ENCODE peak calls at places on chromosomes 4 and X, in eight cellular contexts. Q, Y, W, T, G, R, V and C are unnamed samples.

GRCh38 chr4:89486042-89486441 is 178.4 kb upstream of the GPRIN3 start:
- DNase-seq in W (no peak), Y (no peak), V (peak), R (no peak), G (no peak), T (no peak), Q (no peak), C (no peak)

GRCh38 chr4:149699642-149700041 is 116.0 kb downstream of the IQCM start:
- DNase-seq in G (no peak), Y (no peak), V (no peak), Q (no peak), W (no peak), T (no peak), R (no peak), C (no peak)

GRCh38 chrX:19739683-19740082 is 147.7 kb downstream of the SH3KBP1 start:
- DNase-seq in Q (peak), G (no peak), W (no peak), Y (peak), T (peak), V (peak), R (peak), C (no peak)

GRCh38 chr4:186146443-186146842 is 41.9 kb downstream of the FAM149A start:
- DNase-seq in G (no peak), Y (no peak), Q (no peak), W (no peak), T (no peak), V (no peak), R (no peak), C (no peak)

GRCh38 chr4:112279025-112279881 is 6.5 kb downstream of the TIFA start:
- DNase-seq in W (no peak), Q (no peak), T (no peak), R (no peak), G (no peak), V (no peak), Y (peak), C (no peak)

GRCh38 chrX:15376956-15377355 is 7.3 kb downstream of the VEGFD start:
- DNase-seq in Y (no peak), R (no peak), V (peak), T (no peak), G (no peak), W (no peak), Q (no peak), C (no peak)

GRCh38 chr4:179625391-179625790 is 2183.2 kb upstream of the AGA start:
- DNase-seq in Y (no peak), Q (no peak), R (no peak), G (no peak), V (peak), T (no peak), W (no peak), C (no peak)

GRCh38 chr4:75605928-75606327 is 24.4 kb downstream of the CDKL2 start:
- DNase-seq in V (no peak), R (no peak), W (no peak), T (no peak), G (no peak), Y (no peak), Q (no peak), C (no peak)

GRCh38 chr4:4818440-4819212 is 40.8 kb upstream of the MSX1 start:
- DNase-seq in Y (no peak), Q (no peak), R (no peak), T (no peak), V (no peak), G (no peak), W (no peak), C (no peak)

GRCh38 chr4:185344743-185345538 is 50.8 kb downstream of the LRP2BP start:
- DNase-seq in R (no peak), G (no peak), Y (no peak), V (no peak), Q (no peak), T (no peak), W (peak), C (no peak)

GRCh38 chr4:173014113-173014558 is 154.5 kb upstream of the GALNT7 start:
- DNase-seq in Y (peak), Q (no peak), R (peak), T (no peak), G (no peak), V (peak), W (no peak), C (no peak)

GRCh38 chrX:149504226-149504914 is 736 bp downstream of the IDS start:
- DNase-seq in V (peak), R (no peak), Q (no peak), G (no peak), Y (no peak), W (no peak), T (peak), C (no peak)

GRCh38 chrX:10922158-10922557 is 189.0 kb upstream of the HCCS start:
- DNase-seq in W (no peak), Y (no peak), T (no peak), R (no peak), V (peak), G (no peak), Q (no peak), C (no peak)

GRCh38 chrX:140057001-140057411 is 91.7 kb upstream of the CXorf66 start:
- DNase-seq in Q (peak), T (peak), G (peak), Y (peak), W (peak), R (peak), V (peak), C (no peak)

GRCh38 chrX:1262369-1262768 is 6.2 kb upstream of the CSF2RA start:
- DNase-seq in V (no peak), R (no peak), G (no peak), Y (no peak), Q (no peak), T (no peak), W (no peak), C (no peak)

GRCh38 chr4:161767116-161767515 is 396.7 kb downstream of the FSTL5 start:
- DNase-seq in Y (no peak), W (no peak), G (no peak), T (no peak), R (no peak), V (no peak), Q (no peak), C (no peak)

GRCh38 chr4:113435893-113436292 is 325.6 kb downstream of the CAMK2D start:
- DNase-seq in R (peak), V (peak), G (no peak), T (no peak), Y (no peak), Q (peak), W (no peak), C (no peak)

GRCh38 chr4:40325406-40326019 is 9.6 kb upstream of the CHRNA9 start:
- DNase-seq in G (peak), T (no peak), V (peak), W (peak), Q (no peak), Y (peak), R (no peak), C (no peak)

GRCh38 chr4:69823481-69824186 is 36.3 kb downstream of the SULT1E1 start:
- DNase-seq in T (no peak), W (no peak), R (no peak), Q (no peak), Y (peak), V (peak), G (peak), C (no peak)

GRCh38 chr4:31539279-31540074 is 819.3 kb downstream of the PCDH7 start:
- DNase-seq in Y (no peak), W (no peak), Q (no peak), R (no peak), T (peak), G (no peak), V (no peak), C (no peak)

GRCh38 chr4:3062466-3062865 is 11.9 kb downstream of the HTT-AS start:
- DNase-seq in Y (no peak), W (no peak), Q (no peak), R (no peak), G (no peak), T (no peak), V (peak), C (no peak)

GRCh38 chrX:77698242-77698641 is 87.8 kb downstream of the ATRX start:
- DNase-seq in W (no peak), R (no peak), Q (no peak), V (no peak), T (no peak), G (no peak), Y (no peak), C (no peak)

GRCh38 chr4:124135409-124135813 is 577.1 kb downstream of the ANKRD50 start:
- DNase-seq in V (peak), Q (no peak), W (no peak), G (no peak), Y (no peak), R (no peak), T (no peak), C (no peak)

GRCh38 chr4:128823025-128823661 is 13.6 kb downstream of the JADE1 start:
- DNase-seq in V (peak), R (no peak), W (no peak), Q (no peak), G (no peak), Y (no peak), T (no peak), C (no peak)

GRCh38 chr4:40916880-40917279 is 167.1 kb downstream of the NSUN7 start:
- DNase-seq in Y (peak), V (no peak), R (peak), Q (no peak), T (peak), W (peak), G (no peak), C (peak)

GRCh38 chr4:472881-473574 is 25.9 kb downstream of the ZNF721 start:
- DNase-seq in Y (no peak), R (no peak), T (peak), Q (no peak), W (no peak), V (peak), G (no peak), C (no peak)

GRCh38 chr4:88659061-88659889 is 38.4 kb downstream of the NAP1L5 start:
- DNase-seq in Y (peak), W (peak), Q (peak), V (peak), G (peak), R (peak), T (no peak), C (peak)

GRCh38 chr4:5036239-5036638 is 15.0 kb upstream of the STK32B start:
- DNase-seq in W (no peak), Y (peak), R (no peak), V (peak), T (no peak), G (no peak), Q (no peak), C (no peak)

GRCh38 chr4:10403633-10404445 is 53.4 kb downstream of the ZNF518B start:
- DNase-seq in G (peak), Q (no peak), Y (peak), V (peak), R (peak), T (peak), W (no peak), C (no peak)

GRCh38 chrX:67544281-67544680 is 460 bp downstream of the AR start:
- DNase-seq in R (peak), W (no peak), T (peak), Q (no peak), V (peak), G (no peak), Y (no peak), C (no peak)

GRCh38 chr4:186644737-186645261 is 78.9 kb downstream of the FAT1 start:
- DNase-seq in G (no peak), W (no peak), Q (no peak), V (peak), Y (no peak), R (peak), T (no peak), C (no peak)

GRCh38 chrX:66622209-66622608 is 16.7 kb downstream of the EDA2R start:
- DNase-seq in Q (no peak), V (no peak), Y (no peak), W (no peak), R (no peak), T (no peak), G (no peak), C (no peak)

GRCh38 chrX:70826715-70827114 is 81.8 kb downstream of the TEX11 start:
- DNase-seq in Q (no peak), R (no peak), V (no peak), Y (no peak), T (peak), G (no peak), W (no peak), C (no peak)

GRCh38 chrX:926991-927390 is 285.5 kb downstream of the CRLF2 start:
- DNase-seq in V (no peak), Y (no peak), T (no peak), G (no peak), R (no peak), Q (no peak), W (no peak), C (no peak)

GRCh38 chrX:131837325-131837724 is 185.8 kb upstream of the STK26 start:
- DNase-seq in Q (no peak), W (no peak), Y (no peak), G (no peak), V (no peak), R (no peak), T (no peak), C (no peak)

GRCh38 chr4:11623726-11624037 is 195.0 kb upstream of the HS3ST1 start:
- DNase-seq in Q (no peak), V (peak), T (no peak), G (peak), W (no peak), R (peak), Y (no peak), C (no peak)

GRCh38 chr4:73446336-73446938 is 10.4 kb downstream of the AFP start:
- DNase-seq in Q (no peak), R (no peak), T (no peak), V (peak), Y (peak), W (peak), G (peak), C (no peak)